ENCODE peak calls at places on chromosomes 5 and 9, in seven cellular contexts. A is cardiac fibroblast; L is mucosa of gallbladder; P is ELR; D is activated CD8-positive, alpha-beta memory T cell treated with anti-CD3 and anti-CD28 coated beads, Interleukin-2, amount 50 U/mL, for 4 hours; B is BJ; M is AG20443. W is an unnamed sample.

GRCh38 chr5:36756089-36756488 is 120.5 kb upstream of the NIPBL start:
- DNase-seq in A (no peak), L (no peak), D (no peak), B (no peak), P (no peak), M (no peak), W (no peak)

GRCh38 chr5:77390795-77391194 is 101.3 kb downstream of the WDR41 start:
- DNase-seq in L (no peak), D (no peak), M (peak; percentile 84), P (peak; percentile 47), B (peak; percentile 40), A (peak; percentile 53), W (peak; percentile 78)

GRCh38 chr5:65721775-65722574 is at the start of the genes NLN and SGTB:
- DNase-seq in L (peak; percentile 89), A (peak; percentile 82), D (peak; percentile 88), P (peak; percentile 88), M (peak; percentile 98), B (no peak), W (peak; percentile 95)

GRCh38 chr5:87393331-87393730 is 19.4 kb downstream of the CCNH start:
- DNase-seq in L (no peak), A (peak; percentile 80), M (peak; percentile 46), B (peak; percentile 61), P (peak; percentile 91), D (no peak), W (peak; percentile 55)

GRCh38 chr9:120715331-120715924 is 1.2 kb upstream of the MEGF9 start:
- DNase-seq in M (peak; percentile 79), P (peak; percentile 88), A (peak; percentile 74), B (peak; percentile 57), D (no peak), L (no peak), W (peak; percentile 65)

GRCh38 chr9:92481029-92481633 is 1.2 kb downstream of the ASPN start:
- DNase-seq in D (no peak), L (no peak), A (no peak), B (no peak), M (no peak), P (peak; percentile 68), W (no peak)

GRCh38 chr9:21434202-21435014 is 5.8 kb upstream of the IFNA1 start:
- DNase-seq in L (peak; percentile 25), A (peak; percentile 85), M (peak; percentile 43), B (no peak), D (peak; percentile 35), P (peak; percentile 85), W (peak; percentile 58)

GRCh38 chr9:32508728-32509127 is 17.3 kb downstream of the RIGI start:
- DNase-seq in P (no peak), D (no peak), M (no peak), B (no peak), L (no peak), A (no peak), W (no peak)

GRCh38 chr9:91419222-91420191 is 4.1 kb downstream of the NFIL3 start:
- DNase-seq in D (no peak), L (peak; percentile 61), A (peak; percentile 94), M (peak; percentile 74), P (peak; percentile 96), B (peak; percentile 89), W (peak; percentile 82)

GRCh38 chr5:156913719-156914370 is 49.2 kb downstream of the TIMD4 start:
- DNase-seq in M (no peak), L (no peak), D (peak; percentile 16), A (no peak), B (no peak), P (no peak), W (no peak)

GRCh38 chr9:87255437-87256155 is 242.1 kb upstream of the DAPK1 start:
- DNase-seq in M (peak; percentile 50), D (no peak), P (no peak), L (no peak), A (peak; percentile 96), B (no peak), W (peak; percentile 12)

GRCh38 chr9:107336718-107337360 is 53.8 kb downstream of the RAD23B start:
- DNase-seq in A (peak; percentile 73), M (peak; percentile 73), P (peak; percentile 59), B (no peak), L (no peak), D (no peak), W (peak; percentile 79)

GRCh38 chr5:109688647-109688998 is 1.1 kb upstream of the MAN2A1 start:
- DNase-seq in P (peak; percentile 69), A (no peak), M (no peak), B (no peak), L (peak; percentile 48), D (no peak), W (no peak)

GRCh38 chr9:93668261-93668871 is 92.0 kb downstream of the PHF2 start:
- DNase-seq in M (no peak), D (peak; percentile 4), L (no peak), A (no peak), P (no peak), B (no peak), W (no peak)

GRCh38 chr9:16579872-16580432 is 290.5 kb downstream of the BNC2 start:
- DNase-seq in P (no peak), B (no peak), D (no peak), A (peak; percentile 10), L (no peak), M (no peak), W (no peak)

GRCh38 chr9:120729796-120730195 is 15.5 kb upstream of the MEGF9 start:
- DNase-seq in B (no peak), L (no peak), A (peak; percentile 40), P (no peak), M (no peak), D (no peak), W (no peak)

GRCh38 chr5:189976-190365 is 1.3 kb upstream of the LRRC14B start:
- DNase-seq in M (no peak), D (no peak), P (no peak), L (no peak), A (no peak), B (no peak), W (no peak)

GRCh38 chr9:35731415-35732184 is 395 bp downstream of the TLN1 start:
- DNase-seq in L (no peak), B (no peak), D (no peak), A (no peak), M (no peak), P (no peak), W (no peak)

GRCh38 chr5:33734541-33734940 is 157.2 kb downstream of the ADAMTS12 start:
- DNase-seq in L (no peak), D (no peak), B (no peak), A (peak; percentile 34), P (peak; percentile 54), M (no peak), W (no peak)

GRCh38 chr5:139140631-139141071 is 57.5 kb downstream of the SIL1 start:
- DNase-seq in M (peak; percentile 81), L (no peak), B (peak; percentile 56), A (peak; percentile 22), D (no peak), P (no peak), W (peak; percentile 78)

W was measured in AG08395.